ENCODE peak calls at places on chromosomes 13 and 19, in seven cellular contexts. A is cardiac muscle cell, Q is mammary epithelial cell, M is left lung, T is left ventricle myocardium inferior, G is IMR-90, W is aorta. X is an unnamed sample. For H3K4me1, the result is how much of the 10 kb centered on the place peaks cover.

GRCh38 chr13:101115762-101116161 is 300.5 kb downstream of the NALCN start:
- DNase-seq in A (no peak), Q (peak), M (no peak), T (no peak), G (no peak), W (no peak), X (no peak)

GRCh38 chr19:28558783-28559182 is 654.2 kb downstream of the UQCRFS1 start:
- DNase-seq in A (no peak), Q (no peak), M (no peak), T (no peak), G (no peak), W (no peak), X (no peak)

GRCh38 chr13:75226755-75227435 is 255.1 kb downstream of the TBC1D4 start:
- DNase-seq in A (no peak), Q (peak), M (no peak), T (no peak), G (peak), W (no peak), X (no peak)

GRCh38 chr19:2041686-2042484 is 9.2 kb downstream of the MKNK2 start:
- DNase-seq in A (peak), Q (peak), M (peak), T (peak), G (peak), W (peak), X (peak)

GRCh38 chr13:75339635-75340374 is 142.2 kb downstream of the TBC1D4 start:
- DNase-seq in A (no peak), Q (no peak), M (no peak), T (no peak), G (no peak), W (no peak), X (no peak)

GRCh38 chr19:40718774-40719391 is 2.0 kb downstream of the ITPKC start:
- DNase-seq in A (peak), Q (peak), M (peak), T (peak), G (peak), W (peak), X (no peak)

GRCh38 chr13:83327091-83327490 is 555.2 kb downstream of the SLITRK1 start:
- DNase-seq in A (no peak), Q (peak), M (no peak), T (no peak), G (no peak), W (no peak), X (no peak)

GRCh38 chr19:1248454-1249297 is at the start of gene MIDN:
- DNase-seq in A (peak), Q (peak), M (peak), T (peak), G (peak), W (peak), X (peak)

GRCh38 chr13:93226623-93227279 is at the start of gene GPC6:
- DNase-seq in A (peak), Q (peak), M (no peak), T (no peak), G (peak), W (peak), X (no peak)

GRCh38 chr13:28747851-28748250 is 29.1 kb upstream of the SLC46A3 start:
- DNase-seq in A (no peak), Q (no peak), M (no peak), T (no peak), G (no peak), W (no peak), X (no peak)

GRCh38 chr19:35939307-35940077 is 3.3 kb downstream of the LRFN3 start:
- DNase-seq in A (no peak), Q (no peak), M (no peak), T (no peak), G (no peak), W (no peak), X (no peak)

GRCh38 chr13:90055121-90055520 is 1292.4 kb upstream of the MIR17HG start:
- DNase-seq in A (no peak), Q (peak), M (no peak), T (no peak), G (no peak), W (no peak), X (no peak)

GRCh38 chr19:33431986-33432385 is 58.5 kb downstream of the CEBPG start:
- DNase-seq in A (no peak), Q (no peak), M (peak), T (no peak), G (no peak), W (peak), X (no peak)

GRCh38 chr13:27953671-27954405 is 15.3 kb downstream of the CDX2 start:
- DNase-seq in A (peak), Q (peak), M (peak), T (peak), G (peak), W (peak), X (peak)

GRCh38 chr13:98606296-98606695 is 29.4 kb upstream of the STK24 start:
- DNase-seq in A (no peak), Q (no peak), M (no peak), T (no peak), G (no peak), W (no peak), X (no peak)

GRCh38 chr13:80584785-80585184 is 243.9 kb upstream of the SPRY2 start:
- DNase-seq in A (no peak), Q (no peak), M (no peak), T (no peak), G (no peak), W (no peak), X (no peak)

GRCh38 chr13:20441879-20442278 is 83.8 kb downstream of the CRYL1 start:
- DNase-seq in A (no peak), Q (peak), M (no peak), T (no peak), G (peak), W (no peak), X (no peak)

GRCh38 chr19:41816761-41817160 is 20.4 kb downstream of the CEACAM3 start:
- DNase-seq in A (no peak), Q (no peak), M (no peak), T (no peak), G (no peak), W (no peak), X (no peak)

GRCh38 chr19:57241181-57241580 is 749 bp downstream of the ZNF805 start:
- DNase-seq in A (peak), Q (peak), M (no peak), T (no peak), G (peak), W (no peak), X (no peak)

GRCh38 chr13:96862093-96862492 is 132.2 kb downstream of the OXGR1 start:
- DNase-seq in A (no peak), Q (no peak), M (no peak), T (no peak), G (no peak), W (no peak), X (no peak)

GRCh38 chr19:55333870-55334269 is 5.8 kb upstream of the KMT5C start:
- DNase-seq in A (no peak), Q (no peak), M (no peak), T (no peak), G (no peak), W (no peak), X (no peak)

GRCh38 chr19:48698046-48698445 is 2.3 kb downstream of the FUT2 start:
- DNase-seq in A (no peak), Q (peak), M (no peak), T (no peak), G (peak), W (no peak), X (no peak)

GRCh38 chr13:83065136-83065535 is 817.1 kb downstream of the SLITRK1 start:
- DNase-seq in A (no peak), Q (peak), M (peak), T (no peak), G (peak), W (peak), X (no peak)

GRCh38 chr13:45500492-45501174 is 35.9 kb downstream of the COG3 start:
- DNase-seq in A (no peak), Q (peak), M (no peak), T (no peak), G (peak), W (no peak), X (no peak)

GRCh38 chr13:32214073-32214472 is 101.1 kb downstream of the ZAR1L start:
- DNase-seq in A (no peak), Q (no peak), M (no peak), T (no peak), G (no peak), W (no peak), X (no peak)

GRCh38 chr13:64553411-64554129 is 2676.6 kb downstream of the PCDH9 start:
- DNase-seq in A (no peak), Q (peak), M (no peak), T (no peak), G (peak), W (no peak), X (no peak)

GRCh38 chr19:51735759-51736449 is 12.1 kb upstream of the HAS1 start:
- DNase-seq in A (no peak), Q (no peak), M (peak), T (peak), G (peak), W (peak), X (no peak)

GRCh38 chr13:107192289-107192688 is 624.4 kb upstream of the ARGLU1 start:
- DNase-seq in A (no peak), Q (no peak), M (peak), T (no peak), G (peak), W (no peak), X (no peak)

GRCh38 chr13:61778531-61778930 is 362.9 kb upstream of the PCDH20 start:
- DNase-seq in A (no peak), Q (no peak), M (no peak), T (no peak), G (no peak), W (no peak), X (no peak)

GRCh38 chr19:4318460-4318859 is 14.1 kb downstream of the FSD1 start:
- DNase-seq in A (no peak), Q (no peak), M (no peak), T (no peak), G (no peak), W (no peak), X (no peak)

GRCh38 chr13:49220856-49221614 is 897 bp downstream of the MLNR start:
- DNase-seq in A (no peak), Q (no peak), M (no peak), T (no peak), G (peak), W (no peak), X (no peak)

GRCh38 chr19:10593820-10594637 is 6.9 kb upstream of the AP1M2 start:
- DNase-seq in A (no peak), Q (no peak), M (no peak), T (no peak), G (no peak), W (no peak), X (no peak)

GRCh38 chr19:49057636-49058234 is at the start of gene CGB7:
- DNase-seq in A (peak), Q (peak), M (peak), T (peak), G (peak), W (peak), X (peak)

GRCh38 chr19:1172353-1173159 is 1.5 kb downstream of the SBNO2 start:
- DNase-seq in A (no peak), Q (peak), M (no peak), T (no peak), G (peak), W (peak), X (no peak)

GRCh38 chr13:90717451-90717936 is 630.0 kb upstream of the MIR17HG start:
- DNase-seq in A (peak), Q (peak), M (no peak), T (no peak), G (peak), W (no peak), X (no peak)

GRCh38 chr13:113209880-113210421 is 538 bp downstream of the CUL4A start:
- DNase-seq in A (peak), Q (peak), M (peak), T (peak), G (peak), W (peak), X (peak)

GRCh38 chr13:113210834-113211233 is 1.4 kb downstream of the CUL4A start:
- DNase-seq in A (no peak), Q (no peak), M (no peak), T (no peak), G (no peak), W (no peak), X (no peak)

GRCh38 chr13:113207890-113208423 is 512 bp downstream of the PCID2 start:
- DNase-seq in A (peak), Q (peak), M (peak), T (peak), G (peak), W (peak), X (no peak)

GRCh38 chr13:113208424-113209335 is at the start of gene PCID2:
- DNase-seq in A (peak), Q (peak), M (peak), T (peak), G (peak), W (peak), X (peak)

DNA sequence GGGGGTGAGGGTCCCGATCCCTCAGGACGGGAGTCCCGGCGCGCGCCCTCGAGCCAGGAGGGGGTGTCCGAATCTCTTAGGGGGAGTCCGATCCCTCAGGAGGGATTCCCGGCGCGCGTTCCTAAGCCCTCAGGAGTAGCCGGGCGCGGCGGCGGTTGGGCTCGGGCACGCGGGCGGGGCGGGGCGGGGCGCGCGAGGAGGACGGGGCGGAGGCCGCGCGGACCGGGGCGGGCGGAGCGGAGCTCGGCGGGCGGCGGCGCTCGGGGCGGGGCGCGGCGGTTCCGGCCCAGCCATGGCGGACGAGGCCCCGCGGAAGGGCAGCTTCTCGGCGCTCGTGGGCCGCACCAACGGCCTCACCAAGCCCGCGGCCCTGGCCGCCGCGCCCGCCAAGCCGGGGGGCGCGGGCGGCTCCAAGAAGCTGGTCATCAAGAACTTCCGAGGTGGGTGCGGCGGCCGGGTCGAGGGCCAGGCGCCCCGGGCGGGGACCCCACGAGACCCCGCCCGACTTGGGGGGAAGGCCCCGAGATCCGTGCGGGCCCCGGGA is at the start of gene CUL4A:
- DNase-seq in A (peak), Q (peak), M (peak), T (peak), G (peak), W (peak), X (peak)
- H3K4me1 ChIP-seq in A (under half), Q (under half), M (half or more), T (half or more), G (under half), W (under half), X (half or more)

DNA sequence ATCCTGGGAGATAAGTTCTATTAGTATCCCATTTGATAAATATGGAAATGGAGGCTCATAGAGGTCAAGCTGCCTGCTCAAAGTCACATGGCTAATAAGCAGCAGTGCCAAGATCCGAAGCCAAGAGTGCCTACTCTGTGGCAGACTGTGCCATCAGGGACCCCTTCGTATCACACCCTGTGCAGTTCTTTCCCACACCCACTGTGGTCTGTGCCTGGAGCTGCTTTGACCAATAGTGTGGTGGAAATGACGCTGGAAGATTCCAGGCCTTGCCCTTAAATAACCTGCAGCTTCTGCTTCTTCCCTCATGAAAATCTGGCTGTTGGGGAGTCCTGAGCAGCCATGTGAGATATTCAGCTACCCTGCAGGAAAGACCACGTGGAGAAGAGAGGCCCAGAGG is 10.1 kb downstream of the OPA3 start:
- DNase-seq in A (no peak), Q (no peak), M (no peak), T (no peak), G (no peak), W (no peak), X (no peak)
- H3K27ac ChIP-seq in A (no peak), Q (peak), M (no peak), T (peak), G (no peak), W (no peak), X (no peak)

GRCh38 chr19:16363852-16364230 is 39.2 kb downstream of the KLF2 start:
- DNase-seq in A (no peak), Q (no peak), M (no peak), T (no peak), G (no peak), W (no peak), X (no peak)

GRCh38 chr19:16363133-16363851 is 38.7 kb downstream of the KLF2 start:
- DNase-seq in A (no peak), Q (peak), M (peak), T (no peak), G (no peak), W (no peak), X (no peak)

GRCh38 chr19:16365300-16365996 is 40.8 kb downstream of the KLF2 start:
- DNase-seq in A (no peak), Q (no peak), M (no peak), T (no peak), G (no peak), W (no peak), X (no peak)

GRCh38 chr19:16366056-16366432 is 41.4 kb downstream of the KLF2 start:
- DNase-seq in A (no peak), Q (no peak), M (no peak), T (no peak), G (no peak), W (peak), X (no peak)

GRCh38 chr19:16364231-16364865 is 39.7 kb downstream of the KLF2 start:
- DNase-seq in A (no peak), Q (no peak), M (no peak), T (no peak), G (no peak), W (peak), X (no peak)
- H3K4me1 ChIP-seq in A (under half), Q (under half), M (half or more), T (under half), G (under half), W (under half), X (half or more)

GRCh38 chr19:3046621-3047306 is 15.5 kb downstream of the TLE5 start:
- DNase-seq in A (peak), Q (no peak), M (no peak), T (no peak), G (no peak), W (no peak), X (no peak)

GRCh38 chr19:3047307-3048189 is 14.7 kb downstream of the TLE5 start:
- DNase-seq in A (peak), Q (peak), M (peak), T (peak), G (peak), W (peak), X (peak)

GRCh38 chr19:3049089-3049488 is 13.2 kb downstream of the TLE5 start:
- DNase-seq in A (no peak), Q (no peak), M (no peak), T (no peak), G (no peak), W (no peak), X (no peak)

GRCh38 chr19:3048190-3048533 is 14.1 kb downstream of the TLE5 start:
- DNase-seq in A (no peak), Q (no peak), M (no peak), T (no peak), G (no peak), W (no peak), X (no peak)

GRCh38 chr19:3045885-3046603 is 16.3 kb downstream of the TLE5 start:
- DNase-seq in A (peak), Q (no peak), M (no peak), T (no peak), G (no peak), W (no peak), X (no peak)
- H3K27ac ChIP-seq in A (no peak), Q (no peak), M (no peak), T (peak), G (no peak), W (no peak), X (no peak)

DNA sequence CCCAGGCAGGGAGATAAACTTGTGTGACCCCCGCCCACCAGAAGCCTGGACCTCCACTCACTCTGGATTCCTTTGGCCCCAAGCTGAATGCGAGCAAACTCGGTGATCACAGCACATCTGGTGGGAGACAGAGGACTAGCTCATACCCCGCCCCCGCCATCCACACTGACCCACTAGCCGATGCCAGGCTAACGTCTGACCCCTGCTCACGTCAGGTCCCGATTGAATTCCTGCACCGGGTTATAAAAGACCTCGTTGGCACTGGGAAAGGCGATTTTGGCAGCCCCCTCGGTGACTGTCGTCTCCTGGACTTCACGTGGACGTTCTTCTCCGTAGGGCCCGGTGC is 631 bp downstream of the TRMT1 start:
- DNase-seq in A (no peak), Q (no peak), M (no peak), T (no peak), G (no peak), W (no peak), X (no peak)
- H3K4me1 ChIP-seq in A (under half), Q (under half), M (under half), T (half or more), G (under half), W (under half), X (under half)

GRCh38 chr13:114115796-114116195 is 16.6 kb downstream of the RASA3 start:
- DNase-seq in A (no peak), Q (no peak), M (peak), T (no peak), G (no peak), W (peak), X (no peak)

GRCh38 chr13:114116734-114117133 is 15.7 kb downstream of the RASA3 start:
- DNase-seq in A (no peak), Q (no peak), M (peak), T (no peak), G (no peak), W (peak), X (no peak)

GRCh38 chr13:114112826-114113322 is 19.5 kb downstream of the RASA3 start:
- DNase-seq in A (no peak), Q (no peak), M (peak), T (no peak), G (no peak), W (peak), X (no peak)

GRCh38 chr13:114113961-114114360 is 18.5 kb downstream of the RASA3 start:
- DNase-seq in A (no peak), Q (no peak), M (peak), T (no peak), G (no peak), W (peak), X (no peak)

DNA sequence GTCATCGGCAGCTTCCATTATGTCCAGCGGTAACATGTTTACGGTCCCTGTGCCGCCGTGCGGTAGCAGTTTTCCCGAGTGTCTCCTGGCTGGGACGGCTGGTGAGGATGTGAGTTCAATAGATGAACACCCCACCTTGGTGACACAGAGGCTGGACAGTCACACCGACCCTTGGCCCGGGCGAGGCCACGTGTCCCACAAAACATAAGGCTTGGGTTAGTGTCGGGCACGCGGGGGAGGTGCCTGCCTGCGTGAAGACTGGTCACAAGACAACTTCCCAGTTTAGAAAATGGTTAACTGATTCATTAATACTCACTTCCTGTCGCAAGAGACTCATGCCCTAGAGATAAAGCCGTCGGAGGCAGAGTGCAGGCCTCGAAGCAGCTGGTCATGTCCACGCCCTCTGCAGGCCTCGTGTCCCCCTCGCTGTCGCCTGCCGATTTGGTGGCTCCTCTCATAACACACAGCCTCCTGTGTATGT is 17.2 kb downstream of the RASA3 start:
- DNase-seq in A (no peak), Q (peak), M (peak), T (no peak), G (peak), W (peak), X (no peak)
- H3K27ac ChIP-seq in A (peak), Q (no peak), M (no peak), T (peak), G (peak), W (no peak), X (no peak)

X was measured in CD8-positive, alpha-beta T cell.